ENCODE peak calls at places on chromosomes 4 and X, in five cellular contexts. F is left lung; W is transverse colon; G is astrocyte; N is CD8-positive, alpha-beta T cell. S is an unnamed sample.

GRCh38 chrX:39577976-39578962 is 519.5 kb downstream of the BCOR start:
- DNase-seq in W (peak; percentile 41), F (no peak), N (peak; percentile 21), G (peak; percentile 12), S (no peak)

GRCh38 chr4:26434030-26434639 is 56.1 kb downstream of the CCKAR start:
- DNase-seq in N (no peak), G (peak; percentile 21), F (no peak), W (no peak), S (no peak)

GRCh38 chr4:126939401-126939800 is 693.4 kb upstream of the INTU start:
- DNase-seq in F (no peak), G (peak; percentile 89), N (no peak), W (no peak), S (no peak)

GRCh38 chr4:114673306-114673705 is 74.7 kb downstream of the UGT8 start:
- DNase-seq in N (no peak), F (no peak), G (no peak), W (no peak), S (no peak)

GRCh38 chr4:109303141-109303499 is 662 bp upstream of the COL25A1 start:
- DNase-seq in W (no peak), F (no peak), N (no peak), G (peak; percentile 25), S (no peak)

GRCh38 chr4:27187786-27188185 is 327.1 kb downstream of the STIM2 start:
- DNase-seq in G (no peak), N (no peak), F (no peak), W (no peak), S (no peak)

GRCh38 chr4:3657917-3658913 is 108.0 kb upstream of the ADRA2C start:
- DNase-seq in W (no peak), G (peak; percentile 53), F (no peak), N (no peak), S (no peak)

GRCh38 chr4:528835-529234 is 29.8 kb downstream of the PIGG start:
- DNase-seq in W (no peak), N (no peak), F (no peak), G (no peak), S (no peak)

GRCh38 chrX:15269618-15270521 is at the start of gene ASB9:
- DNase-seq in F (peak; percentile 60), G (peak; percentile 9), N (no peak), W (peak; percentile 47), S (no peak)

GRCh38 chr4:41257257-41257900 is 651 bp downstream of the UCHL1 start:
- DNase-seq in N (no peak), F (peak; percentile 40), G (peak; percentile 30), W (peak; percentile 64), S (no peak)

GRCh38 chr4:8706221-8707044 is 113.9 kb downstream of the CPZ start:
- DNase-seq in F (no peak), W (no peak), N (no peak), G (no peak), S (no peak)

GRCh38 chr4:38356686-38357085 is 307.3 kb upstream of the KLF3 start:
- DNase-seq in F (no peak), N (no peak), W (no peak), G (no peak), S (no peak)

GRCh38 chr4:150462743-150463142 is 119.2 kb upstream of the MAB21L2 start:
- DNase-seq in W (no peak), G (no peak), N (no peak), F (no peak), S (no peak)

GRCh38 chr4:150451883-150452282 is 130.1 kb upstream of the MAB21L2 start:
- DNase-seq in G (no peak), F (no peak), W (no peak), N (no peak), S (no peak)

GRCh38 chr4:150461957-150462356 is 120.0 kb upstream of the MAB21L2 start:
- DNase-seq in N (no peak), W (no peak), F (no peak), G (no peak), S (no peak)

DNA sequence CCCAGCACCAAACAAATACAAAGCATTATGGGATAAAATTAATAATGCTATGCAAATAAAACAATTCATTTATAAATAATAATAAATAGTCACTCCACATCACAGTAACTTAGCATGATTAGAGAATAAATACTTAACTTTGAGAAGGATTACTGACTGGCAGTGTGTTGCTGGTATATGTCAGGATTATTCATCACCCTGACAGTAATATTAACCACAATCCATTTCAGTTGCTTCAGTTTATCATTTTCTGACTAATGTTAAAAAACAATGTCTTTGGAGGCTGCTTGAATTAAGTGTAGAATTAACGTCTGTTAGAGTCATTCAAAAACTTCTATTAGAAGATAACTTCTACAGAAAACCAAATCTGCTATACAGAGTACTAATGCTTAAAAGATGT is 124.1 kb upstream of the MAB21L2 start:
- DNase-seq in F (no peak), N (no peak), G (peak; percentile 4), W (no peak), S (no peak)
- H3K27ac ChIP-seq in F (no peak overlapping the region), N (no peak overlapping the region), G (no peak overlapping the region), W (no peak overlapping the region), S (no peak overlapping the region)

GRCh38 chrX:13101439-13102139 is 57.2 kb upstream of the FAM9C start:
- DNase-seq in N (peak; percentile 49), W (peak; percentile 79), F (peak; percentile 77), G (peak; percentile 90), S (peak; percentile 58)
- H3K27ac ChIP-seq in N (no peak overlapping the region), W (peak overlapping the region; percentile 60), F (peak overlapping the region; percentile 61), G (peak overlapping the region; percentile 69), S (peak overlapping the region; percentile 48)

GRCh38 chr4:184757810-184758209 is 23.9 kb upstream of the CENPU start:
- DNase-seq in W (no peak), F (no peak), N (no peak), G (no peak), S (no peak)
- H3K27ac ChIP-seq in W (no peak overlapping the region), F (no peak overlapping the region), N (no peak overlapping the region), G (no peak overlapping the region), S (no peak overlapping the region)

DNA sequence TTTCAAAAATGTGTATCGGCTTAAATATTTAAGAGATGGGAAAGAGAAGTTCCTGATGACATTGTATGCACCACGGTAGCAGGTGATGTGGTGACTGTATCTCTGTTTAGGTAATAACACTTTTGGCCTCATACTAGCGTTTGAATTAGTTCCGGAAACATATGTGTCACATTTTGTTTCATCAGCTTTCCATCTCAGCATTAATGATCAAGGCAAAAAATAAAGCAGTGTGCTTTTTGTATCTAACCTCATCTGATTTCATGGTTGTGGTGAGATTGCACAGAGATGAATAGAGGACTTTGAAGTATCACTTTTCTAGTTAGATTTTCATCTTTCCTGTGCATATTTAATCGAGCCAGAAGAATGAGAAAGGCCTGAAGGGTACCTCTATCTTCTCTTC is 206.4 kb upstream of the SPRY1 start:
- DNase-seq in G (no peak), N (no peak), F (no peak), W (no peak), S (no peak)
- H3K27ac ChIP-seq in G (no peak overlapping the region), N (no peak overlapping the region), F (no peak overlapping the region), W (no peak overlapping the region), S (no peak overlapping the region)

GRCh38 chrX:118507766-118508165 is 12.2 kb downstream of the DOCK11 start:
- DNase-seq in W (no peak), F (no peak), G (no peak), N (no peak), S (no peak)

GRCh38 chrX:118508221-118508620 is 12.6 kb downstream of the DOCK11 start:
- DNase-seq in F (no peak), W (no peak), N (no peak), G (no peak), S (no peak)

GRCh38 chrX:118508690-118509089 is 13.1 kb downstream of the DOCK11 start:
- DNase-seq in F (no peak), N (no peak), G (no peak), W (no peak), S (no peak)

GRCh38 chrX:118510076-118510475 is 14.5 kb downstream of the DOCK11 start:
- DNase-seq in N (no peak), F (peak; percentile 47), W (peak; percentile 16), G (no peak), S (no peak)

DNA sequence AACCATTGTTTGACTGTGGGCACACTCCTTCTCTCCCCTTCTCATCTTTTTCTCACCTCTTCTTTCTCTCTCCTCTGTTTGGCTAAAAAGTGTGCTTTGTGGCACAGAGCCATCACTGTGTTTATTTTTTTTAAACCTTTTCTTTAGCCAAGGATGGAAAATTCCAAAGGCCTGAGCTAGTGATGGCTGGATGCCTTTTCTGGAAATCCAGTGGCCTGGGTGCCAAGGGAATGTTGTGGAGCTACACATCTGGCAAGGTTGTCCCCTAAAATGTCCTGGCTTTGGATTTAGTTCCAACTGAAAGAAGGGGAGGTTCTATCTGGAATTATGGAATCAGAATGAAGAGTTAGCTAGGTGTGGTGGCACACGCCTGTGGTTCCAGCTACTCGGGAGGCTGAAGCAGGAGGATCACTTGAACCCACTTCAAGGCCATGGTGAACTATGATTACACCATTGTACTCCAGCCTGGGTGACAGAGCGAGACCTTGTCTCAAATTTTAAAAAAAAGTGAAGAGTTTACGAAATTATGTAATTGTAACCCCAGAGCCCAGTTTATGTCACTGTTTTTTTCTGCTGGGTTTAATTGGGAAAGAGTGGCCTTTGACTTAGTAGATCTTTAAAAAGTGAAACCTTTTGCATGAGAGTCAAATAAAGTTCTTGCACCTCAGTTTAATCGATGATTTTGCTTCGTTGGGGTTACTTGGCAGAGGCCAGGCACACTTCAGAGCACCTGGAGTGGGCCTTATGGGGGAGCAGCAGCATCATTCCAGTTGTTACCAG is 17.7 kb downstream of the DOCK11 start:
- DNase-seq in G (no peak), W (no peak), N (no peak), F (no peak), S (no peak)
- H3K27ac ChIP-seq in G (no peak overlapping the region), W (peak overlapping the region; percentile 13), N (no peak overlapping the region), F (peak overlapping the region; percentile 8), S (no peak overlapping the region)

S was measured in breast epithelium.